ENCODE peak calls at places on chromosomes 1 and 21, in four cellular contexts. W, X, V and N are unnamed samples.

GRCh38 chr1:200487650-200488049 is 77.8 kb upstream of the ZNF281 start:
- DNase-seq in W (no peak), X (no peak), V (no peak), N (no peak)

GRCh38 chr1:47438321-47439150 is 692 bp downstream of the FOXD2 start:
- DNase-seq in W (no peak), X (peak), V (peak), N (no peak)

GRCh38 chr1:87851490-87851889 is 522.8 kb downstream of the LMO4 start:
- DNase-seq in W (no peak), X (no peak), V (no peak), N (no peak)

GRCh38 chr1:7013833-7014639 is 228.8 kb downstream of the CAMTA1 start:
- DNase-seq in W (no peak), X (peak), V (no peak), N (no peak)

GRCh38 chr21:35990609-35991008 is 69.7 kb downstream of the SETD4 start:
- DNase-seq in W (no peak), X (no peak), V (no peak), N (no peak)

GRCh38 chr21:39860600-39860999 is 6.6 kb upstream of the PCP4 start:
- DNase-seq in W (no peak), X (no peak), V (no peak), N (no peak)

GRCh38 chr1:109499661-109500536 is 6.0 kb downstream of the CYB561D1 start:
- DNase-seq in W (peak), X (no peak), V (peak), N (peak)

GRCh38 chr1:47894718-47895393 is 102.3 kb downstream of the TRABD2B start:
- DNase-seq in W (peak), X (no peak), V (no peak), N (no peak)

GRCh38 chr1:12368646-12369045 is 138.8 kb downstream of the VPS13D start:
- DNase-seq in W (no peak), X (no peak), V (no peak), N (no peak)

GRCh38 chr1:118097622-118098348 is 87.2 kb downstream of the SPAG17 start:
- DNase-seq in W (peak), X (no peak), V (no peak), N (no peak)

GRCh38 chr1:231332761-231333160 is 4.9 kb downstream of the EXOC8 start:
- DNase-seq in W (no peak), X (no peak), V (no peak), N (no peak)

GRCh38 chr21:24545807-24546361 is 1061.4 kb downstream of the MRPL39 start:
- DNase-seq in W (no peak), X (no peak), V (no peak), N (no peak)

GRCh38 chr1:185681034-185681633 is 53.1 kb upstream of the HMCN1 start:
- DNase-seq in W (peak), X (no peak), V (peak), N (peak)

GRCh38 chr1:6111991-6112689 is 66.5 kb downstream of the KCNAB2 start:
- DNase-seq in W (no peak), X (no peak), V (no peak), N (no peak)

GRCh38 chr1:196115641-196116040 is 492.6 kb downstream of the KCNT2 start:
- DNase-seq in W (peak), X (peak), V (no peak), N (no peak)

GRCh38 chr1:14725641-14726213 is 127.2 kb downstream of the KAZN start:
- DNase-seq in W (no peak), X (no peak), V (no peak), N (no peak)

GRCh38 chr1:200392625-200393185 is 17.1 kb downstream of the ZNF281 start:
- DNase-seq in W (no peak), X (no peak), V (no peak), N (no peak)

DNA sequence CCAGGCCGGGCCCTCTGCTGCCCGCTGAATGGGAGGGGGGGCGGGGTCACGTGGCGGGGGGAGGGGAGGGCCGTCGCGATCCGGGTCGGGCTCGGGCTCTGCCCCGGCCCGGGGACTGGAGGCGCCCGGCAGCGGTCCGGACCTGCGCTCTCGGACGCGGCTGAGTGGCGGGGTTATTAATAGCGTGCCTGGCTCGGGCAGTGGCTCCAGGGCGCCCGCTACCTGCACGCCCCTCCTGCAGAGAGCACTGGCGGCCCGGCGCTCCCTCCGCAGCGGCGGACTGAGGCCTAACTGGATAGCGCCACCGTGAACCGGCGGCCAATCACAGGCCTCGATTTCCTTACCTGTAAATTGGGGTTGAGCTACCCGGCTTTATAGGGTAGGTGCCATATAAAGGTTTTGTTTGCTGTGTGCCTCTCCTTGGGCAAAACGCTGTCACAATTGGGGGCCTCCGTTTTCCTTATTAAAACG is 28.0 kb downstream of the AHDC1 start:
- DNase-seq in W (no peak), X (peak), V (peak), N (no peak)
- H3K4me3 ChIP-seq in W (peak), X (peak), V (no peak), N (no peak)

DNA sequence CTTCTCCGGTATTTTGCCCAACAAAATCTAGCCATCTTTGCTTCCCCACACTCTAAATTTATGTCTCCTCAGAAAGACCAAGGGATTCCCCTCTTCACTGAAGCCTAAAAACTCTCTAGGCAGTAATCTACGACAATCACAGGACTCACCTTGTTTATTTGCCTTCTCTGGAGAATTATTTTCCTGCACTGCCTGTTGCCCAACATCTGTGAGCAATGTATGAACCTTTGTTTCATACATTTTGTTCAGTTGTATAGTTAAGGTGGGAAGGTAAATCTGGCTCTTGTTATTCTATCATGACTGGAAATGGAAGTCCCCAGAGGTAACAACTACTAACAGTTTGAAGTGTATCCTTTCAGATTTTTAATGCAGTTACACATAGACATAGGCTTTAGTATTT is 2.2 kb downstream of the COPA start:
- DNase-seq in W (no peak), X (no peak), V (no peak), N (no peak)
- H3K4me3 ChIP-seq in W (no peak), X (peak), V (peak), N (peak)

GRCh38 chr1:88990426-88990825 is 2.0 kb downstream of the KYAT3 start:
- DNase-seq in W (no peak), X (no peak), V (no peak), N (no peak)
- H3K4me3 ChIP-seq in W (no peak), X (no peak), V (no peak), N (peak)

DNA sequence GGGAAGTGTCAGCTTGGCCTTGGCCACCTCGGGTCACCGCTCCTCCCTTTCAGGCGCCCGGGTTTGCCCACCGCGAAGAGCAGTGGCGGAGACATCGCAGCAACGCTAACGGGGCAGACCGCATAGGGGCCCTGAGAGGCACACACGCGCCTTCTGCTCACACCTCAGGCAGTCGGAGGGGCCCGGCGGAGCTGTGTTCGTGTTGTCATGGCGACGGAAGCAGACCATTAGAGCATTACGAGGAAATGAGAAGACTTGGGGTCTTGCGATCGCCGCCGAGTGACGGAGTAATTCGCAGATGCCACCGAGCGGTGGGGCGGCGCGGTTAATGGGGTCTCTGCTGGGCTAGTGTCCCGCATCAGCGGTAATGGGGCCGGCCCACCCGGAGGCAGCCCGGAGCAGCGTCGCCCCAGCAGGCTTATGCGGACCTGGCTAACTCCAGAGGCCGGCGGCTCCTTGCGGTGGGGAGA is 144.1 kb downstream of the TNR start:
- DNase-seq in W (no peak), X (no peak), V (peak), N (no peak)
- H3K4me3 ChIP-seq in W (no peak), X (peak), V (peak), N (no peak)

GRCh38 chr1:51063121-51063520 is 38.9 kb upstream of the C1orf185 start:
- DNase-seq in W (peak), X (no peak), V (no peak), N (no peak)

GRCh38 chr1:51061231-51061943 is 40.6 kb upstream of the C1orf185 start:
- DNase-seq in W (peak), X (no peak), V (peak), N (no peak)

GRCh38 chr1:51058863-51059262 is 43.2 kb upstream of the C1orf185 start:
- DNase-seq in W (peak), X (no peak), V (peak), N (peak)
- H3K4me3 ChIP-seq in W (no peak), X (no peak), V (no peak), N (no peak)

DNA sequence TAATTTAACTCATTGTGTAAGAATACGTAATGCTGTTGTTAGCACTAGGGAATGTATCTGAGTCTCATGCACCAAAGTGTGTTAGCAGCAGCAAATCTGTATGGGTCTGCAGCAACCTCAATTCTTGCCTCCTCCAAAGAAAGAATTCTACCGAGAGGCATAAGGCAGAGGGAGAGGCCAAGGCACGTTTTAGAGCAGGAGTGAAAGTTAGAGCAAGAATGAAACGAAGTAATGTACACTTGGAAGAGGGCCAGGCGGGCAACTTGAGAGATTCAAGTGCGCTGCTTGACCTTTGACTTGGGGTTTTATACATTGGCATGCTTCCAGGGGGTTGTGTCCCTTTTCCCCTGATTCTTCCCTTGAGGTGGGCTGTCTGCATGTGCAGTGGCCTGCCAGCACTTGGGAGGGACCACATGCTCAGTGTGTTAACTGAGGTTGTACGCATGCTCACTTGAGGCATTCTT is 2.5 kb upstream of the CNN3 start:
- DNase-seq in W (no peak), X (no peak), V (no peak), N (no peak)
- H3K4me3 ChIP-seq in W (no peak), X (peak), V (no peak), N (no peak)

GRCh38 chr1:59025898-59026426 is 242.1 kb upstream of the JUN start:
- DNase-seq in W (peak), X (no peak), V (peak), N (no peak)
- H3K4me3 ChIP-seq in W (no peak), X (no peak), V (no peak), N (no peak)

GRCh38 chr1:172781513-172782140 is 122.7 kb downstream of the FASLG start:
- DNase-seq in W (no peak), X (no peak), V (peak), N (peak)
- H3K4me3 ChIP-seq in W (no peak), X (no peak), V (no peak), N (peak)

DNA sequence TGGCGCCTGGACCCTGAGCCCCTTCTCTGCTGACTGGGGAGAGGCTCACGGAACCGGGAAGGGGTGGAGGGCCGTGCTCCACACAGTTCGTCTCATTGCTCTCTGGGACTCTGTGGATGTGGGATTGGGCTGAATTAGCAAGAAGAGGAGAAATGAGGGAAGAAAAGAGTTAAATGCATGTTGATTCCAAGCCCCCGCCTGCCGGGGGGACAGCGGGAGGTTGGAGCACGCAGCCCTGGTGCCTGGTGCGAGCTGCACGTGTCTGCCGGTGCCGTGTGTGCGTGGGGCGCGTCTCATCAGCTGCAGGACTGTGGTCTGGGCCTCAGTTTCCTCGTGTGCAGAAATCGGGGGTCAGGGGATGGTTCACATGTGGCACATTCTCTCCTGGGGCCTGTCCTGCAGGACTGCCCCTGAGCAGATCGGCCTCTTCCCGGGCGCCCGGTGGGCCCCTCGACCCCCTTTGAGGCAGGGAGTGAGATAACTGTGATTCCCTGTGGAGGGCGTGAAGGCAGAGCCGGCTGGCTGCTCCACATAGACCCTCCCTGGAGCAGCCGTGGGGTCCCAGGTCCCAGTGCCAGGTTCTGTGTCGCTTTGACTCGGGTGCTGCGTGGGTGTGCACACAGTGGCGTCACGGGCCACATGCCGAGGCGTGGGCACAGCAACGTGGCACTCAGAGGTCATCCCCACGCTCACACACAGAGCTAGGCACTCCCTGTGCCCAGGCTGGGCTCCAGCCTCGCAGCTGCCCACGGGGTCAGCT is 11.4 kb downstream of the SAMD11 start:
- DNase-seq in W (no peak), X (no peak), V (no peak), N (no peak)
- H3K4me3 ChIP-seq in W (no peak), X (no peak), V (no peak), N (no peak)